ENCODE peak calls at places on chromosome 12, in six cellular contexts. K, P, L, J, D and C are unnamed samples.

GRCh38 chr12:64672925-64673409 is 62.7 kb downstream of the RASSF3 start:
- DNase-seq in J (no peak), P (no peak), L (no peak), D (no peak), K (peak), C (no peak)

GRCh38 chr12:89038831-89039509 is 313.3 kb downstream of the DUSP6 start:
- DNase-seq in P (no peak), D (no peak), J (no peak), K (peak), L (no peak), C (no peak)

GRCh38 chr12:28890664-28891063 is 258.4 kb upstream of the FAR2 start:
- DNase-seq in D (no peak), K (no peak), P (no peak), J (no peak), L (no peak), C (no peak)

GRCh38 chr12:110754101-110754793 is 11.6 kb upstream of the PPP1CC start:
- DNase-seq in L (no peak), J (no peak), K (no peak), D (no peak), P (no peak), C (no peak)

GRCh38 chr12:868722-869121 is 80.8 kb downstream of the RAD52 start:
- DNase-seq in K (no peak), D (no peak), P (no peak), L (no peak), J (no peak), C (no peak)

GRCh38 chr12:105995986-105996385 is 142.8 kb downstream of the NUAK1 start:
- DNase-seq in J (no peak), P (no peak), K (no peak), D (no peak), L (no peak), C (peak)

GRCh38 chr12:85076688-85077430 is 40.7 kb downstream of the LRRIQ1 start:
- DNase-seq in D (no peak), P (no peak), L (no peak), K (peak), J (no peak), C (peak)

GRCh38 chr12:107138990-107139389 is 45.6 kb upstream of the CRY1 start:
- DNase-seq in D (no peak), J (no peak), P (no peak), K (no peak), L (no peak), C (no peak)

GRCh38 chr12:41368006-41368405 is 179.9 kb downstream of the PDZRN4 start:
- DNase-seq in K (peak), L (no peak), D (no peak), P (no peak), J (no peak), C (no peak)

GRCh38 chr12:29566441-29566840 is 69.0 kb upstream of the OVCH1 start:
- DNase-seq in K (peak), P (no peak), L (no peak), D (no peak), J (no peak), C (no peak)

GRCh38 chr12:102483466-102483865 is 3.1 kb upstream of the IGF1 start:
- DNase-seq in L (no peak), J (no peak), K (no peak), P (no peak), D (no peak), C (no peak)

GRCh38 chr12:65881965-65882413 is 57.7 kb downstream of the HMGA2 start:
- DNase-seq in P (no peak), K (no peak), L (no peak), D (peak), J (no peak), C (no peak)

GRCh38 chr12:104752883-104753282 is 205.2 kb downstream of the SLC41A2 start:
- DNase-seq in J (no peak), P (no peak), L (no peak), D (no peak), K (no peak), C (no peak)

GRCh38 chr12:128510527-128510926 is 243.6 kb downstream of the TMEM132C start:
- DNase-seq in J (no peak), K (no peak), D (no peak), P (no peak), L (no peak), C (no peak)

GRCh38 chr12:117850048-117850447 is 118.7 kb downstream of the KSR2 start:
- DNase-seq in P (peak), D (no peak), J (no peak), L (no peak), K (peak), C (no peak)

DNA sequence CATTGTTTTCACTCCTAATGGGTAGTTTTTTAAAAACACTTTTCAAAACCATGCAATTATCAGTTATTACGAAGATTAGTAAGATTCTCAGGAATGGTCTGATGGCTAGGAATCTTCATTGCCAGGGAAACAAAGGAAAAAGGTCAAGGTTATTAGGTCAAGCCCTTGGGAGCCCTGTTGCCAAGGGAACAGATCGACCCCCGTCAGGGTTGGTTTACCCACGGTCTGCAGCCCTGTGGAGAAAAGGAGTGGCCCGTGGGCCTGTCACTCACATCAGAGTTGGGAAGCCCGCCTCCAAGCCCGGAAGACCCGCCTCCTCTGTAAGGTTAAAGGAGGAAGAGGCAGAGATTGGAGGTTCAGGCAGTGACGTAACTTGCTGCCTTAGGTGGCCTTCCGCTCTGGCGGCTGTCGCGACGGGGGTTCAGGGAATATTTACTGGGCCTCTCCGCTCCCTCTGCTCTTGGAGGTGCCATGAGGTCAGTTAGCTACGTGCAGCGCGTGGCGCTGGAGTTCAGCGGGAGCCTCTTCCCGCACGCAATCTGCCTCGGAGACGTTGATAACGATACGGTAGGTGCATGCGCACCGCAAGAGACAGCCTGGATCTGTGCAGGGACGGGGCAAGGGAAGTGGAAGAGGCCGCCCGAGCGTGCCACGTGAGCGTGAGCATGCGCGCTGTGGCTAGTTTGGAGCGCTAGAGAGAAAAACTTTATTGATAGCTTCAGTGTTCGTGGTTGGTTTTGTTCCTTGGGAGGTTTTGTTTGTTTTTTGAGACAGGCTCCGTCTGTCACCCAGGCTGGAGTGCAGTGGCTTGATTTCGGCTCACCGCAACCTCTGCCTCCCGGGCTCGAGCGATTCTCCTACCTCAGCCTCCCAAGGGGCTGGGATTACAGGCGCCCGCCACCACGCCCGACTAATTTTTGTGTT is at the start of gene ITFG2:
- DNase-seq in D (peak), P (peak), J (peak), L (peak), K (peak), C (peak)
- TF ChIP-seq CTCF in D (peak), P (no peak), J (no peak), L (no peak), K (no peak), C (no peak)

GRCh38 chr12:6326316-6326959 is 15.4 kb downstream of the TNFRSF1A start:
- DNase-seq in K (no peak), D (no peak), L (no peak), P (no peak), J (no peak), C (no peak)
- TF ChIP-seq CTCF in K (no peak), D (peak), L (no peak), P (peak), J (no peak), C (peak)

GRCh38 chr12:57726884-57727757 is 11.4 kb downstream of the AGAP2 start:
- DNase-seq in K (no peak), P (no peak), D (no peak), L (no peak), J (no peak), C (no peak)
- TF ChIP-seq CTCF in K (peak), P (peak), D (peak), L (no peak), J (no peak), C (peak)

GRCh38 chr12:116265361-116266128 is 11.9 kb downstream of the MED13L start:
- DNase-seq in D (no peak), K (no peak), J (no peak), P (no peak), L (no peak), C (no peak)

GRCh38 chr12:116264525-116265070 is 12.9 kb downstream of the MED13L start:
- DNase-seq in D (no peak), L (no peak), K (no peak), J (no peak), P (no peak), C (no peak)

GRCh38 chr12:116267948-116268347 is 9.5 kb downstream of the MED13L start:
- DNase-seq in K (no peak), L (no peak), D (no peak), P (no peak), J (no peak), C (no peak)

GRCh38 chr12:116266631-116267349 is 10.7 kb downstream of the MED13L start:
- DNase-seq in L (no peak), D (no peak), J (no peak), P (no peak), K (peak), C (no peak)

DNA sequence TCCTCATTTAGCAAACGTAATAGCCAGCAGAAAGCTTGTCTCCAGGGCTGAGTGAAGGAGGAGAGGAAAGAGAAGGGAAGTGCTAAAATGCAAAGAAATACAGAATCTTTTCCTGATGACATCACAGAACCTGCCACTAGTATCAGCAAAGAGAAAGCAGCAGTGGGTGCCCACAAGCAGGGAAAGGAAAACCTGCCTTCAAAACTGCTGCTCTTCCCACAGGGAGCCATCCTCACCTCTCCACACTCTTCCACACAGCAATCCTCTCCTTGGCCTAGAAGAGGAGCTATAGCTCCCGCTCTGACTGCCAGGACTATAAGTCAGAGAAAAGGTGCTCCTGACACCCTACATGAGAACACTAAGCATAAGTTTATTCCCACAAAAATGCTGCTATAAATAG is 11.3 kb downstream of the MED13L start:
- DNase-seq in L (no peak), P (no peak), K (peak), D (no peak), J (no peak), C (no peak)
- TF ChIP-seq CTCF in L (no peak), P (no peak), K (peak), D (no peak), J (no peak), C (no peak)

DNA sequence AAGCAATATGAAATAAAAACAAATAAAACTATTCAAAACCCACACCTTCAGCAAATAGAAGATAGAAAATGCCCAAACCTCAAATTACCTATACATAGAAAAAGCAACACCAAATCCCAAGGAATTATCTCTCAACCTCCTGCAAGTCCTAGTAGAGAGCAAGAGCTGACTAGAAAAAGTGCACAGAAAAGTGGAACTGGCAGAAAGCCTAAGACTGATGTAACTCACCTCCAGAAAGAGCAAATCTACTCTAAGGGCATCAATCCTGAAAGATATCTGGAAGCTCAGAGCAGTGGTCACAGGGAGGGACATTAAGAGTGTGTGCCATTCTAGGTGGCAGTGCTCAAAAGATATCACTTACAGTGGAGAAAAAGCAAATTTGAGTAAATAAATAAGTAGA is 62.1 kb upstream of the PLEKHG7 start:
- DNase-seq in K (no peak), J (no peak), D (no peak), P (no peak), L (no peak), C (no peak)
- TF ChIP-seq CTCF in K (no peak), J (no peak), D (no peak), P (no peak), L (no peak), C (no peak)

GRCh38 chr12:2385529-2385928 is 332.7 kb downstream of the CACNA1C start:
- DNase-seq in P (no peak), J (no peak), K (no peak), L (no peak), D (no peak), C (no peak)

GRCh38 chr12:2384029-2384386 is 331.2 kb downstream of the CACNA1C start:
- DNase-seq in P (no peak), K (no peak), D (peak), L (no peak), J (no peak), C (no peak)

GRCh38 chr12:2384533-2385328 is 331.9 kb downstream of the CACNA1C start:
- DNase-seq in K (no peak), P (no peak), D (no peak), J (no peak), L (no peak), C (peak)

GRCh38 chr12:2383276-2384028 is 330.7 kb downstream of the CACNA1C start:
- DNase-seq in L (no peak), K (no peak), D (peak), P (no peak), J (no peak), C (no peak)

GRCh38 chr12:2382391-2383155 is 329.8 kb downstream of the CACNA1C start:
- DNase-seq in D (no peak), L (no peak), P (no peak), K (no peak), J (no peak), C (no peak)
- TF ChIP-seq CTCF in D (no peak), L (no peak), P (no peak), K (no peak), J (no peak), C (no peak)

DNA sequence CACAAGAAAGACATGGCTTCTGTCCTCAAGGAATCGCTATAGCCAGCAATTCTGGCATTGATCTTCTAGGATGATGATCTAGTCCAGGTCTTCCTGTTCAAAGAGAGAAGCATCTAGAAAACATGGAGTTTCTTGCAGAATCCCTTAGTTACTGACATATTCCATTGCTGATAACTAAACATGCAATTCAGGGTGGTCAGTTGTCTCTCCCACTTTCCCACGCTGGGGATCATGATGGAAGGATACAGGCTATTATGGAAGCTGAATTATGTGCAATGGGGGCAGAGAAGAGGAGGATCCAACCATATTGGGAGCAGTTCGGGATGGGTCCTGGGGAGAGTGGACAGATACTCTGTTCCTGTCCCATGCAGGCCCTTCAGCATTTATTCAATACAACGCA is 9.8 kb upstream of the RPH3A start:
- DNase-seq in D (no peak), J (no peak), K (no peak), L (no peak), P (no peak), C (no peak)
- TF ChIP-seq CTCF in D (no peak), J (no peak), K (no peak), L (no peak), P (no peak), C (no peak)

DNA sequence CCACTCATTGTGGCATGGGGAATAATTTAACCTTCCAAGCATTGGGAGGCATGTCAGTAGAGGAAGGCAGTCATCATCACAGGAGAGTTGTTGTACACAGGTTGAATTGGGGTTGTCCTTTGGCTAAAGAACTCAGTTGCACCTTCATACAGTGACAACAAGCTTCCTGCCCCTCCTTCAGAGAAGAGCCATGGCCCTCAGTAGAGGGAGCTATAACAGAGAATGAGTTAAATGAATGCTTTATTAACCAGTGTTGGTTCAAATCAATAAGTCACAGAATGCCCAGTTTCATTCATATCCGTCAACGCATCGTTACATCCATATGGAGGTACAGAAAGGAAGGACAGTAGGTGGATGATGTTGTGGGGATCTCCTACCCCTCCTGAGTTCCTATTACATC is 4.8 kb downstream of the IFNG-AS1 start:
- DNase-seq in J (no peak), D (no peak), L (no peak), P (no peak), K (no peak), C (no peak)
- TF ChIP-seq CTCF in J (no peak), D (no peak), L (no peak), P (no peak), K (no peak), C (no peak)